ENCODE peak calls at places on chromosome 11, in four cellular contexts. L is memory B cell, G is psoas muscle, T is amniotic stem cell. H is an unnamed sample.

GRCh38 chr11:64802370-64803162 is 448 bp downstream of the MAP4K2 start:
- DNase-seq in L (peak), G (no peak), T (no peak), H (no peak)

GRCh38 chr11:10004526-10005113 is 289.4 kb downstream of the SBF2 start:
- DNase-seq in L (no peak), G (no peak), T (no peak), H (no peak)

GRCh38 chr11:6635082-6635932 is 16.1 kb upstream of the TPP1 start:
- DNase-seq in L (no peak), G (peak), T (no peak), H (no peak)

GRCh38 chr11:114026355-114026754 is 33.2 kb upstream of the ZBTB16 start:
- DNase-seq in L (no peak), G (no peak), T (no peak), H (peak)

GRCh38 chr11:269146-269890 is 8.9 kb upstream of the NLRP6 start:
- DNase-seq in L (peak), G (peak), T (no peak), H (no peak)

GRCh38 chr11:129937592-129938238 is 42.3 kb upstream of the NFRKB start:
- DNase-seq in L (no peak), G (no peak), T (no peak), H (no peak)

GRCh38 chr11:111225871-111226270 is 19.7 kb upstream of the POU2AF2 start:
- DNase-seq in L (no peak), G (no peak), T (no peak), H (no peak)

GRCh38 chr11:128621491-128622136 is 34.3 kb upstream of the ETS1 start:
- DNase-seq in L (no peak), G (peak), T (peak), H (peak)

GRCh38 chr11:103528596-103528995 is 419.4 kb downstream of the DYNC2H1 start:
- DNase-seq in L (no peak), G (no peak), T (no peak), H (peak)

GRCh38 chr11:94786264-94787126 is 18.3 kb downstream of the AMOTL1 start:
- DNase-seq in L (no peak), G (no peak), T (no peak), H (no peak)

GRCh38 chr11:133408402-133408801 is 123.9 kb downstream of the OPCML start:
- DNase-seq in L (no peak), G (no peak), T (no peak), H (no peak)

GRCh38 chr11:2794947-2795346 is 90.6 kb downstream of the CDKN1C start:
- DNase-seq in L (no peak), G (peak), T (no peak), H (no peak)

GRCh38 chr11:112564228-112564955 is 303.7 kb upstream of the PLET1 start:
- DNase-seq in L (no peak), G (no peak), T (no peak), H (peak)

GRCh38 chr11:43833657-43834073 is 47.0 kb upstream of the ALKBH3 start:
- DNase-seq in L (no peak), G (no peak), T (no peak), H (peak)